ENCODE peak calls at places on chromosomes 1 and 21, in seven cellular contexts. X is uterus, G is suprapubic skin, K is colonic mucosa, M is mammary epithelial cell, R is right lobe of liver, J is body of pancreas. F is an unnamed sample.

GRCh38 chr1:183605904-183606303 is 15.6 kb upstream of the NCF2 start:
- DNase-seq in X (no peak), J (no peak), M (no peak), K (no peak), G (no peak), R (no peak), F (no peak)

GRCh38 chr1:182968846-182969734 is 16.1 kb upstream of the SHCBP1L start:
- DNase-seq in G (no peak), M (no peak), K (no peak), X (no peak), J (no peak), R (no peak), F (no peak)

GRCh38 chr1:975896-976683 is 5.8 kb downstream of the PERM1 start:
- DNase-seq in G (no peak), X (peak; percentile 70), K (peak; percentile 74), M (peak; percentile 69), R (peak; percentile 67), J (peak; percentile 73), F (no peak)

GRCh38 chr1:15617874-15618684 is 821 bp downstream of the DDI2 start:
- DNase-seq in R (no peak), J (peak; percentile 44), X (no peak), K (peak; percentile 57), G (no peak), M (peak; percentile 74), F (no peak)

GRCh38 chr1:42926235-42926869 is 32.3 kb downstream of the SLC2A1 start:
- DNase-seq in M (no peak), K (no peak), G (peak; percentile 53), J (no peak), X (no peak), R (no peak), F (no peak)

GRCh38 chr1:223425550-223425949 is 32.3 kb downstream of the CCDC185 start:
- DNase-seq in R (no peak), J (no peak), X (no peak), K (no peak), G (no peak), M (no peak), F (no peak)

GRCh38 chr1:180237850-180238476 is 7.9 kb downstream of the LHX4 start:
- DNase-seq in K (no peak), J (no peak), X (no peak), R (no peak), G (no peak), M (no peak), F (no peak)

GRCh38 chr1:16112558-16113555 is 39.4 kb upstream of the FAM131C start:
- DNase-seq in G (no peak), R (no peak), M (no peak), J (no peak), K (no peak), X (no peak), F (no peak)

GRCh38 chr1:54973205-54973921 is 7.1 kb upstream of the TMEM61 start:
- DNase-seq in J (peak; percentile 45), X (no peak), R (no peak), G (peak; percentile 81), K (peak; percentile 40), M (no peak), F (no peak)

GRCh38 chr1:9676815-9677393 is 25.4 kb downstream of the PIK3CD start:
- DNase-seq in G (no peak), R (no peak), M (no peak), K (no peak), X (no peak), J (no peak), F (no peak)

GRCh38 chr1:185215911-185216310 is 58.9 kb downstream of the SWT1 start:
- DNase-seq in K (no peak), G (no peak), M (no peak), X (no peak), R (no peak), J (no peak), F (no peak)

GRCh38 chr1:152436593-152437338 is 22.7 kb upstream of the CRNN start:
- DNase-seq in X (no peak), G (no peak), R (no peak), M (peak; percentile 62), K (no peak), J (no peak), F (no peak)

GRCh38 chr21:39726133-39726532 is 18.9 kb upstream of the IGSF5 start:
- DNase-seq in G (peak; percentile 69), R (no peak), K (no peak), X (no peak), J (no peak), M (no peak), F (no peak)

GRCh38 chr1:185300152-185300551 is 16.9 kb downstream of the IVNS1ABP start:
- DNase-seq in J (no peak), X (no peak), G (no peak), K (no peak), M (no peak), R (no peak), F (no peak)

GRCh38 chr1:27102707-27103468 is 52.0 kb downstream of the SLC9A1 start:
- DNase-seq in R (peak; percentile 82), G (peak; percentile 92), J (peak; percentile 74), M (peak; percentile 45), X (peak; percentile 86), K (peak; percentile 83), F (no peak)

GRCh38 chr1:7905262-7905661 is 35.4 kb downstream of the TNFRSF9 start:
- DNase-seq in R (no peak), K (no peak), J (no peak), G (no peak), X (no peak), M (no peak), F (no peak)

GRCh38 chr21:34367320-34367935 is 3.6 kb downstream of the KCNE2 start:
- DNase-seq in K (peak; percentile 50), G (peak; percentile 75), J (peak; percentile 74), M (peak; percentile 72), R (no peak), X (no peak), F (peak; percentile 25)

GRCh38 chr1:117675907-117676430 is 70.1 kb downstream of the TENT5C start:
- DNase-seq in K (peak; percentile 21), R (no peak), J (peak; percentile 51), M (no peak), G (no peak), X (no peak), F (no peak)

GRCh38 chr1:232142403-232143314 is 487.3 kb downstream of the SIPA1L2 start:
- DNase-seq in G (peak; percentile 80), M (peak; percentile 94), X (peak; percentile 22), J (no peak), R (no peak), K (peak; percentile 29), F (no peak)

GRCh38 chr1:21594935-21595897 is 73.9 kb downstream of the RAP1GAP start:
- DNase-seq in R (peak; percentile 82), X (no peak), M (peak; percentile 26), G (no peak), J (peak; percentile 69), K (peak; percentile 68), F (no peak)

GRCh38 chr1:2861988-2862430 is 60.5 kb upstream of the TTC34 start:
- DNase-seq in G (no peak), J (no peak), M (no peak), X (no peak), K (no peak), R (peak; percentile 31), F (no peak)

GRCh38 chr1:10865518-10866313 is 69.3 kb upstream of the CASZ1 start:
- DNase-seq in K (no peak), M (no peak), R (peak; percentile 22), J (no peak), G (no peak), X (no peak), F (no peak)

GRCh38 chr1:53190210-53190611 is 6.4 kb upstream of the CPT2 start:
- DNase-seq in G (no peak), X (no peak), J (peak; percentile 31), M (no peak), R (peak; percentile 75), K (no peak), F (no peak)

GRCh38 chr21:21345296-21345695 is 347.1 kb downstream of the NCAM2 start:
- DNase-seq in R (no peak), X (no peak), J (no peak), G (no peak), M (no peak), K (no peak), F (no peak)

GRCh38 chr1:206427296-206427695 is 43.0 kb upstream of the IKBKE start:
- DNase-seq in K (no peak), R (no peak), J (no peak), X (no peak), G (no peak), M (no peak), F (no peak)

GRCh38 chr1:170530972-170531757 is 801 bp upstream of the GORAB start:
- DNase-seq in R (no peak), K (peak; percentile 39), J (no peak), X (peak; percentile 59), G (no peak), M (no peak), F (no peak)

GRCh38 chr1:50858761-50859160 is 101.3 kb downstream of the FAF1 start:
- DNase-seq in K (no peak), J (no peak), M (no peak), G (no peak), X (no peak), R (no peak), F (no peak)

GRCh38 chr1:11952455-11953109 is 18.1 kb downstream of the PLOD1 start:
- DNase-seq in K (no peak), M (no peak), X (no peak), G (no peak), R (no peak), J (no peak), F (no peak)

GRCh38 chr1:201329286-201329685 is 46.0 kb downstream of the PKP1 start:
- DNase-seq in K (no peak), R (peak; percentile 12), G (no peak), J (no peak), M (no peak), X (no peak), F (no peak)

GRCh38 chr1:216601427-216601751 is 121.8 kb downstream of the ESRRG start:
- DNase-seq in X (no peak), G (no peak), R (no peak), M (no peak), K (no peak), J (no peak), F (no peak)
- H3K4me3 ChIP-seq in X (peak overlapping the region; percentile 47), G (peak overlapping the region; percentile 77), R (peak overlapping the region; percentile 56), M (peak overlapping the region; percentile 88), K (peak overlapping the region; percentile 70), J (peak overlapping the region; percentile 72), F (peak overlapping the region; percentile 63)

GRCh38 chr1:25090707-25091422 is 141.4 kb downstream of the SYF2 start:
- DNase-seq in K (no peak), X (no peak), J (no peak), G (no peak), M (no peak), R (peak; percentile 17), F (no peak)
- H3K27me3 ChIP-seq in K (no peaks in the 10 kb centered on the region), X (no peaks in the 10 kb centered on the region), J (no peaks in the 10 kb centered on the region), G (peaks cover 2% of the 10 kb centered on the region), M (peaks cover 5% of the 10 kb centered on the region), R (no peaks in the 10 kb centered on the region), F (peaks cover 11% of the 10 kb centered on the region)

GRCh38 chr1:155961937-155962336 is 16.4 kb downstream of the ARHGEF2 start:
- DNase-seq in J (no peak), X (peak; percentile 70), G (no peak), M (peak; percentile 100), K (no peak), R (peak; percentile 55), F (peak; percentile 98)
- TF ChIP-seq CTCF in J (no peak), X (no peak), G (no peak), M (peak; percentile 9), K (no peak), R (no peak), F (peak; percentile 50)

DNA sequence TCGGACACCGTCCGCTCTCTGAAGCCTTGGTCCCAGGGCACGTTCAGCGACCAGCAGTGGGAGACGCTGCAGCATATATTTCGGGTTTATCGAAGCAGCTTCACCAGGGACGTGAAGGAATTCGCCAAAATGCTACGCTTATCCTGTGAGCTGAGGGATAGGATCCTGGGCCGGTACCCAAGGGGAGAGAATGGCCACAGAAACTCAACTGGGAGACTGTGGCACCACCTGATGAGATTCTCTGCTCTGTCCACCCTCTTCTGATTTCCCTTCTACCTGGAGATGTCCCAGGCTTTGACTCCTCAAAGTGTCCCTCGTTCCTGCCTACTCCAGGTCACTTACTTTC is 855 bp downstream of the CD1D start:
- DNase-seq in K (no peak), M (no peak), J (no peak), G (no peak), X (no peak), R (no peak), F (no peak)
- H3K4me3 ChIP-seq in K (peak overlapping the region; percentile 46), M (peak overlapping the region; percentile 68), J (no peak overlapping the region), G (peak overlapping the region; percentile 51), X (peak overlapping the region; percentile 17), R (peak overlapping the region; percentile 49), F (peak overlapping the region; percentile 47)